ENCODE peak calls at places on chromosomes 11 and 22, in seven cellular contexts. P, B, U, D, M, X and T are unnamed samples.

GRCh38 chr11:8017071-8017470 is 29.9 kb downstream of the EIF3F start:
- DNase-seq in P (no peak), U (no peak), D (no peak), B (no peak), M (no peak), X (no peak), T (no peak)

GRCh38 chr11:40877981-40878380 is 581.5 kb downstream of the LRRC4C start:
- DNase-seq in B (no peak), D (no peak), P (no peak), X (no peak), U (peak), M (no peak), T (no peak)

GRCh38 chr11:35709386-35709785 is 46.8 kb downstream of the TRIM44 start:
- DNase-seq in B (no peak), X (no peak), P (no peak), U (no peak), D (no peak), M (no peak), T (no peak)

GRCh38 chr11:2804701-2805387 is 80.7 kb downstream of the CDKN1C start:
- DNase-seq in M (no peak), B (no peak), X (no peak), U (no peak), P (peak), D (no peak), T (no peak)

GRCh38 chr11:27582686-27583085 is 76.1 kb upstream of the LIN7C start:
- DNase-seq in M (no peak), B (no peak), D (no peak), P (no peak), U (no peak), X (no peak), T (no peak)

GRCh38 chr22:29641052-29641780 is 37.8 kb downstream of the NF2 start:
- DNase-seq in M (no peak), X (peak), U (no peak), B (no peak), D (no peak), P (no peak), T (no peak)

GRCh38 chr11:12789054-12789453 is 114.8 kb downstream of the TEAD1 start:
- DNase-seq in U (no peak), D (no peak), M (no peak), B (no peak), X (no peak), P (no peak), T (no peak)

GRCh38 chr11:396948-397548 is 3.0 kb downstream of the PKP3 start:
- DNase-seq in M (no peak), U (no peak), P (peak), X (peak), D (peak), B (peak), T (peak)

GRCh38 chr22:32331236-32331917 is 26.3 kb upstream of the RFPL3 start:
- DNase-seq in P (no peak), X (no peak), B (no peak), M (no peak), D (no peak), U (no peak), T (no peak)

GRCh38 chr11:6249822-6250555 is 9.6 kb upstream of the CCKBR start:
- DNase-seq in X (peak), B (no peak), P (no peak), M (no peak), D (no peak), U (peak), T (no peak)

GRCh38 chr22:17665884-17666283 is 27.3 kb downstream of the BCL2L13 start:
- DNase-seq in D (no peak), B (no peak), U (no peak), X (peak), P (no peak), M (no peak), T (no peak)

GRCh38 chr22:46049726-46050450 is 72.9 kb upstream of the WNT7B start:
- DNase-seq in M (no peak), B (no peak), X (no peak), U (no peak), D (no peak), P (no peak), T (no peak)

GRCh38 chr11:88704505-88704904 is 361.3 kb downstream of the GRM5 start:
- DNase-seq in P (no peak), U (peak), X (peak), D (no peak), B (no peak), M (no peak), T (no peak)

GRCh38 chr11:120174866-120175265 is 36.0 kb upstream of the OAF start:
- DNase-seq in B (no peak), D (no peak), X (no peak), M (no peak), P (no peak), U (no peak), T (no peak)

GRCh38 chr22:48254311-48254873 is 1491.9 kb downstream of the TBC1D22A start:
- DNase-seq in U (no peak), X (no peak), D (no peak), P (no peak), M (no peak), B (no peak), T (no peak)

GRCh38 chr11:133403900-133404299 is 128.4 kb downstream of the OPCML start:
- DNase-seq in U (peak), P (no peak), D (no peak), B (no peak), X (no peak), M (no peak), T (no peak)

GRCh38 chr11:66548774-66549630 is 2.3 kb downstream of the ACTN3 start:
- DNase-seq in P (no peak), U (no peak), B (no peak), X (no peak), M (no peak), D (no peak), T (no peak)

GRCh38 chr11:12410006-12410728 is 32.8 kb downstream of the PARVA start:
- DNase-seq in U (no peak), M (no peak), X (peak), D (no peak), P (peak), B (no peak), T (no peak)

GRCh38 chr11:31607914-31608313 is 98.3 kb downstream of the ELP4 start:
- DNase-seq in B (no peak), M (no peak), U (no peak), D (no peak), P (no peak), X (no peak), T (no peak)

GRCh38 chr11:104897891-104898684 is at the start of gene CASP12:
- DNase-seq in M (no peak), B (no peak), D (no peak), P (no peak), U (no peak), X (peak), T (no peak)

GRCh38 chr22:38262051-38262795 is 10.6 kb downstream of the TMEM184B start:
- DNase-seq in M (no peak), D (peak), P (peak), X (no peak), B (peak), U (peak), T (peak)

GRCh38 chr11:72369786-72370185 is 64.5 kb downstream of the CLPB start:
- DNase-seq in U (no peak), D (no peak), P (no peak), M (no peak), B (no peak), X (no peak), T (no peak)

GRCh38 chr11:128419012-128419767 is 168.2 kb downstream of the ETS1 start:
- DNase-seq in D (no peak), B (no peak), P (no peak), X (no peak), U (no peak), M (no peak), T (no peak)

GRCh38 chr11:59918987-59919589 is 19.1 kb upstream of the OOSP1 start:
- DNase-seq in M (no peak), P (no peak), X (peak), D (peak), U (peak), B (no peak), T (peak)

GRCh38 chr11:27910186-27910941 is 197.6 kb downstream of the KIF18A start:
- DNase-seq in U (no peak), M (no peak), P (no peak), D (no peak), B (no peak), X (peak), T (no peak)

GRCh38 chr11:75656044-75656726 is 12.7 kb downstream of the MAP6 start:
- DNase-seq in M (no peak), P (no peak), X (peak), D (no peak), B (no peak), U (peak), T (peak)

GRCh38 chr11:72326151-72326842 is 82.3 kb upstream of the PHOX2A start:
- DNase-seq in P (no peak), U (peak), M (no peak), D (no peak), X (peak), B (no peak), T (no peak)

GRCh38 chr11:108084811-108085210 is 36.6 kb upstream of the ACAT1 start:
- DNase-seq in P (no peak), D (no peak), U (no peak), X (no peak), B (no peak), M (no peak), T (no peak)

GRCh38 chr11:129191649-129192048 is 476 bp downstream of the ARHGAP32 start:
- DNase-seq in X (no peak), M (no peak), P (no peak), D (no peak), U (no peak), B (no peak), T (no peak)

GRCh38 chr11:64722141-64723050 is 601 bp downstream of the NRXN2 start:
- DNase-seq in X (no peak), B (no peak), P (peak), M (no peak), D (no peak), U (no peak), T (no peak)

GRCh38 chr11:111693224-111693937 is 72.8 kb downstream of the PPP2R1B start:
- DNase-seq in P (no peak), U (no peak), B (no peak), D (no peak), X (no peak), M (no peak), T (no peak)

GRCh38 chr11:120334894-120335462 is 1.2 kb upstream of the ARHGEF12 start:
- DNase-seq in X (peak), D (peak), M (peak), B (peak), P (no peak), U (peak), T (peak)

GRCh38 chr11:14359573-14360031 is 619 bp upstream of the RRAS2 start:
- DNase-seq in X (peak), M (no peak), D (no peak), P (no peak), B (no peak), U (no peak), T (no peak)

GRCh38 chr22:41504397-41504796 is 35.5 kb downstream of the ACO2 start:
- DNase-seq in B (peak), P (no peak), X (no peak), D (no peak), M (no peak), U (no peak), T (no peak)